ENCODE peak calls at places on chromosome 10, in ten cellular contexts. T, P, X, N, Q, B, F, J, A and E are unnamed samples. For H3K4me1 and H3K27me3, the result is how much of the 10 kb centered on the place peaks cover.

GRCh38 chr10:100009793-100010676 is at the start of gene DNMBP:
- DNase-seq in T (peak), P (peak), X (peak), N (peak), Q (peak), B (peak), F (peak), J (peak), A (peak), E (peak)

GRCh38 chr10:21401196-21401595 is 124.3 kb downstream of the SKIDA1 start:
- DNase-seq in T (no peak), P (no peak), X (no peak), N (no peak), Q (no peak), B (no peak), F (peak), J (no peak), A (no peak), E (no peak)

GRCh38 chr10:59894114-59894513 is 12.2 kb downstream of the CCDC6 start:
- DNase-seq in T (no peak), P (no peak), X (peak), N (no peak), Q (peak), B (peak), F (peak), J (no peak), A (no peak), E (no peak)

GRCh38 chr10:89001428-89002072 is 11.0 kb downstream of the FAS start:
- DNase-seq in T (no peak), P (no peak), X (no peak), N (no peak), Q (no peak), B (peak), F (peak), J (no peak), A (no peak), E (no peak)

GRCh38 chr10:115093286-115093775 is at the start of gene ATRNL1:
- DNase-seq in T (no peak), P (no peak), X (no peak), N (peak), Q (peak), B (peak), F (no peak), J (peak), A (no peak), E (peak)

GRCh38 chr10:90592903-90593302 is 264.9 kb downstream of the HTR7 start:
- DNase-seq in T (no peak), P (no peak), X (no peak), N (peak), Q (peak), B (peak), F (peak), J (peak), A (no peak), E (peak)

GRCh38 chr10:43265799-43266721 is 805 bp downstream of the RASGEF1A start:
- DNase-seq in T (peak), P (no peak), X (peak), N (peak), Q (no peak), B (no peak), F (no peak), J (no peak), A (peak), E (no peak)

GRCh38 chr10:124619195-124619594 is 125.0 kb downstream of the FAM53B start:
- DNase-seq in T (no peak), P (no peak), X (peak), N (no peak), Q (peak), B (no peak), F (peak), J (no peak), A (peak), E (no peak)

GRCh38 chr10:124220971-124221355 is 127.6 kb upstream of the CHST15 start:
- DNase-seq in T (no peak), P (no peak), X (no peak), N (no peak), Q (no peak), B (no peak), F (no peak), J (no peak), A (no peak), E (peak)

GRCh38 chr10:13684813-13685511 is 98.2 kb downstream of the PRPF18 start:
- DNase-seq in T (no peak), P (no peak), X (no peak), N (peak), Q (no peak), B (peak), F (no peak), J (no peak), A (no peak), E (no peak)

GRCh38 chr10:66642217-66642616 is 283.6 kb upstream of the LRRTM3 start:
- DNase-seq in T (no peak), P (no peak), X (no peak), N (no peak), Q (peak), B (no peak), F (no peak), J (no peak), A (no peak), E (no peak)

GRCh38 chr10:3754727-3755439 is 30.1 kb downstream of the KLF6 start:
- DNase-seq in T (no peak), P (no peak), X (no peak), N (no peak), Q (peak), B (peak), F (peak), J (no peak), A (no peak), E (peak)

GRCh38 chr10:128187788-128188185 is 61.6 kb upstream of the MKI67 start:
- DNase-seq in T (no peak), P (no peak), X (no peak), N (no peak), Q (no peak), B (no peak), F (no peak), J (no peak), A (no peak), E (no peak)

GRCh38 chr10:12797471-12798262 is 203.8 kb downstream of the CCDC3 start:
- DNase-seq in T (no peak), P (no peak), X (no peak), N (no peak), Q (no peak), B (peak), F (peak), J (no peak), A (no peak), E (no peak)

GRCh38 chr10:62453274-62453673 is 79.1 kb downstream of the ZNF365 start:
- DNase-seq in T (no peak), P (no peak), X (no peak), N (no peak), Q (no peak), B (no peak), F (no peak), J (no peak), A (no peak), E (no peak)

GRCh38 chr10:44752451-44753441 is 158.4 kb upstream of the TMEM72 start:
- DNase-seq in T (no peak), P (no peak), X (peak), N (no peak), Q (peak), B (peak), F (peak), J (no peak), A (no peak), E (peak)

GRCh38 chr10:32077896-32078295 is 21.7 kb upstream of the KIF5B start:
- DNase-seq in T (no peak), P (no peak), X (no peak), N (no peak), Q (peak), B (peak), F (peak), J (no peak), A (no peak), E (peak)

GRCh38 chr10:4254101-4254994 is 469.3 kb upstream of the KLF6 start:
- DNase-seq in T (no peak), P (no peak), X (no peak), N (peak), Q (peak), B (peak), F (peak), J (no peak), A (no peak), E (no peak)

GRCh38 chr10:76432274-76433012 is 1001.0 kb downstream of the LRMDA start:
- DNase-seq in T (no peak), P (no peak), X (no peak), N (no peak), Q (peak), B (peak), F (peak), J (no peak), A (no peak), E (peak)

GRCh38 chr10:27741173-27742091 is 4.2 kb downstream of the MKX start:
- DNase-seq in T (no peak), P (no peak), X (no peak), N (peak), Q (no peak), B (no peak), F (no peak), J (no peak), A (no peak), E (no peak)

GRCh38 chr10:104336829-104337526 is 1.3 kb downstream of the ITPRIP start:
- DNase-seq in T (no peak), P (no peak), X (no peak), N (peak), Q (no peak), B (peak), F (peak), J (no peak), A (no peak), E (no peak)

GRCh38 chr10:29920408-29921070 is 138.8 kb downstream of the JCAD start:
- DNase-seq in T (no peak), P (no peak), X (no peak), N (no peak), Q (no peak), B (no peak), F (no peak), J (no peak), A (no peak), E (no peak)

GRCh38 chr10:79068203-79068561 is 584 bp upstream of the ZMIZ1 start:
- DNase-seq in T (no peak), P (no peak), X (no peak), N (peak), Q (no peak), B (peak), F (no peak), J (peak), A (no peak), E (no peak)

GRCh38 chr10:79068562-79069324 is at the start of gene ZMIZ1:
- DNase-seq in T (peak), P (peak), X (peak), N (peak), Q (peak), B (peak), F (peak), J (peak), A (peak), E (peak)

GRCh38 chr10:79066460-79067240 is 2.1 kb upstream of the ZMIZ1 start:
- DNase-seq in T (no peak), P (no peak), X (no peak), N (no peak), Q (no peak), B (peak), F (peak), J (no peak), A (no peak), E (peak)

GRCh38 chr10:79065853-79066252 is 2.9 kb upstream of the ZMIZ1 start:
- DNase-seq in T (no peak), P (no peak), X (no peak), N (peak), Q (no peak), B (no peak), F (no peak), J (no peak), A (no peak), E (no peak)

GRCh38 chr10:79067241-79068202 is 1.2 kb upstream of the ZMIZ1 start:
- DNase-seq in T (peak), P (peak), X (peak), N (peak), Q (peak), B (peak), F (peak), J (peak), A (peak), E (peak)
- H3K4me1 ChIP-seq in T (half or more), P (under half), X (under half), N (under half), Q (under half), B (under half), F (under half), J (under half), A (under half), E (under half)

GRCh38 chr10:71453186-71453585 is 56.5 kb downstream of the CDH23 start:
- DNase-seq in T (no peak), P (no peak), X (no peak), N (no peak), Q (no peak), B (no peak), F (no peak), J (no peak), A (no peak), E (no peak)
- H3K27me3 ChIP-seq in T (under half), P (under half), X (under half), N (under half), Q (half or more), B (under half), F (under half), J (under half), A (under half), E (under half)

DNA sequence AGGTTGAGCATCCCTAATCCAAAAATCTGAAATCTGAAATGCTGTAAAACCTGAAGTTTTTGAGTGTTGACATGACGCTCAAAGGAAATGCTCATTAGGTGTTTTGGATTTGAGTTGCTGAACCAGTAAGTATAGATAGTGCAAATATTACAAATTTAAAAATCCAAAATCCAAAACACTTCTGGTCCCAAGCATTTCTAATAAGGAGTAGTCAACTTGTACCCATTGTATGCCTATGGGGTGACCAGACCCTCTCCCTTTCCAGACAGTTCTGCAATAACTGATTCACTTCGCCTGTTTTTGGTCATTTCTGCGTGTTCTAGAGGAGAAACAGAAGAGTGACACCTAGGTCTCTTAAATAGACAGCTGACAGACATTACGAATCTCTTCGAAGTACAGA is 90.3 kb downstream of the MMRN2 start:
- DNase-seq in T (no peak), P (no peak), X (no peak), N (no peak), Q (no peak), B (no peak), F (no peak), J (no peak), A (no peak), E (no peak)
- H3K4me1 ChIP-seq in T (under half), P (under half), X (under half), N (under half), Q (under half), B (under half), F (under half), J (under half), A (under half), E (half or more)

GRCh38 chr10:101238732-101239105 is 9.5 kb upstream of the LBX1 start:
- DNase-seq in T (no peak), P (no peak), X (no peak), N (no peak), Q (no peak), B (peak), F (no peak), J (no peak), A (no peak), E (no peak)
- H3K27me3 ChIP-seq in T (under half), P (under half), X (under half), N (half or more), Q (half or more), B (half or more), F (half or more), J (half or more), A (half or more), E (half or more)

GRCh38 chr10:69242037-69242843 is 22.1 kb downstream of the HKDC1 start:
- DNase-seq in T (no peak), P (no peak), X (no peak), N (peak), Q (no peak), B (no peak), F (no peak), J (no peak), A (no peak), E (no peak)

GRCh38 chr10:69246036-69246435 is 25.9 kb downstream of the HKDC1 start:
- DNase-seq in T (no peak), P (no peak), X (no peak), N (no peak), Q (no peak), B (no peak), F (no peak), J (no peak), A (no peak), E (no peak)

GRCh38 chr10:69242844-69243212 is 22.7 kb downstream of the HKDC1 start:
- DNase-seq in T (no peak), P (no peak), X (no peak), N (peak), Q (no peak), B (no peak), F (no peak), J (no peak), A (no peak), E (no peak)

GRCh38 chr10:69241575-69241974 is 21.4 kb downstream of the HKDC1 start:
- DNase-seq in T (no peak), P (no peak), X (no peak), N (peak), Q (no peak), B (no peak), F (no peak), J (no peak), A (no peak), E (peak)

DNA sequence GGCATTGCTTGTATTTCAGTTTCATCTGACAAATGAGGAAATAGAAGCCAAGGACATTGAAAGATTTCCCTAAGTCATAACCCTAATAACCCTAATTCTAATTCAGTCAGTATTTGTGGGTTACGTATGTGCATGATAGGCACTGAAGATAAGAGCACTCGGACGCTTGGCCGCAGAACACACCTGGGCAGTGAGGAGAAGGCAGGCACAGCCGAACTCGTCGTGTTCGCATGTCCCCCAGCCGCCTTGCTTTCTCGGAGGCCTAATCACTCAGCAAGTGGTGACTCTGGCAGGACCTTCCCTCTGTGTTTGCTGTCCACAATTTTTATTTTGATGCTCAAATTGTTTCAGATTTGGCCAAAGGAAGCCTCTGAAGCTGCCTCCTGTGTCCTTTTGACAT is 23.7 kb downstream of the HKDC1 start:
- DNase-seq in T (no peak), P (no peak), X (no peak), N (peak), Q (no peak), B (no peak), F (no peak), J (no peak), A (no peak), E (no peak)
- H3K4me1 ChIP-seq in T (under half), P (under half), X (under half), N (under half), Q (under half), B (under half), F (under half), J (under half), A (under half), E (under half)

DNA sequence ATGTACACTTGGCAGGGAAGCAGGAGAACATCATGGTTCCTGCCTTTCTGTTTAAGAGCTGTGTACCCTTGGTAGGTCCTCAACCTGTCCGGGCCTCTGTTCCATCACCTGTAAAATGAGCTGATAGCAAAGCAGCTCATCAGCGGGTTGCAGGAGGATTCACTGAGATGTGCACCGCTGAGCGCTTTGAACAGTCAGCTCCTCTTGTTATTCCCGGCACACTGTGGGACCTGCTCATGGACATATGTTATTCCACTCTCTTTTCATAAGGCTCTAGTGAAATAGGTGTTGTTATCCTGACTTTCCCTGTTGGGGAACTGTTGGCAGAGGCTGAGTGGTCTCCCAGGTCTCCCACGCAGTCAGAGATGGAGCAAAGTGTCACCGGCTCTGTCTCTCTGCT is 497.5 kb upstream of the ZMIZ1 start:
- DNase-seq in T (no peak), P (no peak), X (no peak), N (no peak), Q (no peak), B (no peak), F (no peak), J (no peak), A (no peak), E (no peak)
- H3K27me3 ChIP-seq in T (under half), P (under half), X (under half), N (under half), Q (under half), B (under half), F (under half), J (under half), A (under half), E (under half)

GRCh38 chr10:80506189-80506575 is 31.5 kb upstream of the SH2D4B start:
- DNase-seq in T (no peak), P (no peak), X (no peak), N (no peak), Q (peak), B (peak), F (peak), J (no peak), A (no peak), E (peak)
- H3K4me1 ChIP-seq in T (under half), P (half or more), X (under half), N (under half), Q (half or more), B (half or more), F (under half), J (under half), A (half or more), E (half or more)

GRCh38 chr10:118273662-118274061 is 68.5 kb downstream of the FAM204A start:
- DNase-seq in T (no peak), P (no peak), X (no peak), N (no peak), Q (no peak), B (no peak), F (no peak), J (no peak), A (no peak), E (no peak)
- H3K27me3 ChIP-seq in T (under half), P (under half), X (under half), N (under half), Q (under half), B (under half), F (under half), J (under half), A (under half), E (under half)